ENCODE peak calls at places on chromosomes 2 and 18, in ten cellular contexts. O is heart left ventricle; A is MM.1S; H is cardiac muscle cell; L is CD4-positive, alpha-beta memory T cell; R is CD4-positive, CD25-positive, alpha-beta regulatory T cell; T is body of pancreas; K is fibroblast of lung; D is right lobe of liver; J is CD4-positive, alpha-beta T cell. Y is an unnamed sample.

GRCh38 chr2:126886906-126887280 is 11.8 kb upstream of the TEX51 start:
- DNase-seq in H (no peak), T (no peak), L (no peak), A (no peak), K (no peak), O (no peak), J (no peak), R (no peak), D (no peak), Y (no peak)

GRCh38 chr2:191151315-191151698 is 513 bp upstream of the STAT4 start:
- DNase-seq in O (peak; percentile 52), H (no peak), T (no peak), A (no peak), K (no peak), L (no peak), R (no peak), J (no peak), D (no peak), Y (no peak)

GRCh38 chr2:45860136-45861106 is 208.9 kb downstream of the PRKCE start:
- DNase-seq in R (no peak), D (no peak), T (peak; percentile 55), L (peak; percentile 10), O (peak; percentile 64), A (no peak), H (peak; percentile 68), J (no peak), K (peak; percentile 52), Y (no peak)

GRCh38 chr2:167862787-167863186 is 384.6 kb downstream of the STK39 start:
- DNase-seq in H (no peak), R (no peak), T (no peak), K (peak; percentile 64), O (no peak), D (no peak), L (no peak), A (no peak), J (no peak), Y (no peak)

GRCh38 chr18:76847926-76848325 is 25.6 kb downstream of the ZNF236 start:
- DNase-seq in T (no peak), R (no peak), O (no peak), A (no peak), H (no peak), J (no peak), D (no peak), L (no peak), K (no peak), Y (no peak)

GRCh38 chr2:60998628-60999545 is 18.6 kb upstream of the PEX13 start:
- DNase-seq in J (no peak), O (no peak), R (peak; percentile 64), K (peak; percentile 31), T (no peak), A (peak; percentile 71), H (peak; percentile 60), L (peak; percentile 57), D (no peak), Y (no peak)

GRCh38 chr2:64857581-64858471 is 131.4 kb upstream of the SLC1A4 start:
- DNase-seq in H (peak; percentile 58), K (peak; percentile 85), L (no peak), R (no peak), A (no peak), D (no peak), O (peak; percentile 80), J (no peak), T (peak; percentile 43), Y (no peak)

GRCh38 chr2:128668946-128669345 is 350.3 kb upstream of the HS6ST1 start:
- DNase-seq in J (no peak), A (no peak), T (no peak), K (no peak), R (no peak), H (no peak), O (no peak), D (no peak), L (no peak), Y (no peak)

GRCh38 chr2:185456517-185456916 is 282.1 kb upstream of the FSIP2 start:
- DNase-seq in D (no peak), R (no peak), H (no peak), J (no peak), O (no peak), A (no peak), T (no peak), L (no peak), K (peak; percentile 96), Y (no peak)

GRCh38 chr2:151611351-151611750 is 122.9 kb downstream of the NEB start:
- DNase-seq in H (no peak), L (no peak), K (no peak), R (no peak), D (no peak), A (no peak), O (no peak), J (no peak), T (no peak), Y (no peak)

GRCh38 chr2:42768706-42769256 is 4.8 kb upstream of the OXER1 start:
- DNase-seq in J (no peak), T (no peak), K (no peak), O (no peak), D (no peak), A (no peak), R (no peak), H (no peak), L (no peak), Y (no peak)

GRCh38 chr18:680392-680791 is 22.9 kb downstream of the TYMS start:
- DNase-seq in K (no peak), T (no peak), R (no peak), A (no peak), H (no peak), D (no peak), O (no peak), L (no peak), J (no peak), Y (no peak)

GRCh38 chr18:75205760-75206109 is 3.2 kb downstream of the PTGR3 start:
- DNase-seq in T (no peak), J (no peak), L (no peak), R (no peak), K (no peak), A (no peak), O (no peak), H (no peak), D (no peak), Y (no peak)

GRCh38 chr18:31942301-31942998 is 478 bp downstream of the TRAPPC8 start:
- DNase-seq in A (peak; percentile 40), L (peak; percentile 22), D (peak; percentile 56), T (peak; percentile 19), H (no peak), K (peak; percentile 70), R (no peak), J (no peak), O (peak; percentile 65), Y (no peak)

GRCh38 chr2:173077506-173078177 is 2.0 kb downstream of the MAP3K20 start:
- DNase-seq in R (no peak), D (no peak), K (peak; percentile 44), H (peak; percentile 22), L (no peak), T (no peak), A (no peak), O (no peak), J (no peak), Y (no peak)

GRCh38 chr2:70984576-70985282 is 6.3 kb downstream of the ANKRD53 start:
- DNase-seq in A (peak; percentile 68), H (peak; percentile 72), K (peak; percentile 28), T (peak; percentile 62), R (peak; percentile 81), J (peak; percentile 71), O (peak; percentile 83), L (peak; percentile 77), D (peak; percentile 67), Y (peak; percentile 76)

GRCh38 chr2:121778736-121779487 is 23.5 kb downstream of the TSN start:
- DNase-seq in H (no peak), A (no peak), D (no peak), J (no peak), L (no peak), R (no peak), T (no peak), K (peak; percentile 31), O (no peak), Y (no peak)

GRCh38 chr2:177748360-177748759 is 324.2 kb downstream of the PDE11A start:
- DNase-seq in A (no peak), H (no peak), O (no peak), T (no peak), K (no peak), L (no peak), R (no peak), D (no peak), J (no peak), Y (no peak)

GRCh38 chr2:224083631-224084030 is 44.5 kb upstream of the SERPINE2 start:
- DNase-seq in O (no peak), D (no peak), A (no peak), R (no peak), J (no peak), L (no peak), K (no peak), T (no peak), H (no peak), Y (no peak)

GRCh38 chr2:109176489-109176888 is 47.5 kb downstream of the SH3RF3 start:
- DNase-seq in D (no peak), H (no peak), O (no peak), A (no peak), K (no peak), J (no peak), L (no peak), R (no peak), T (no peak), Y (no peak)
- H3K9me3 ChIP-seq in D (no peaks in the 10 kb centered on the region), H (no peaks in the 10 kb centered on the region), O (peaks cover 8% of the 10 kb centered on the region), A (no peaks in the 10 kb centered on the region), K (no peaks in the 10 kb centered on the region), J (peaks cover 14% of the 10 kb centered on the region), L (no peaks in the 10 kb centered on the region), R (peaks cover 17% of the 10 kb centered on the region), T (no peaks in the 10 kb centered on the region), Y (peaks cover 5% of the 10 kb centered on the region)

DNA sequence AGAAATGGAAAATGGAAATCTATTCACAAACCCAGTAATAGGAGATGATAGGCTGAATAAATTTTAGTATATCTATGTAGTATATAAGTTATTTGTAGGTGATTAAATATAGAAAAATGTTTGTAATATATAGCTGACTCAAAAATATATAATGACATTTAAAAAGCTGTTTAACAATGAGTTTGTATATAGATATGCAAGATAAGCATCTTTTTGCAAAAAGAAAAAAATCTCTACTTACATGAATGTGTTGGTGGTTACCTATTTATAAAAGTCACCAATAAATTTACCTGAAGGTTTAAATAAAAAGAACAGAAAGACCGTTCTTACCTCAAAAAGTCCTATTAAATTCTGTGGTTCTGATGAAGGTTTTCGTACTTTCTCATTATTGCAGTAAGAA is 71.3 kb downstream of the LRPPRC start:
- DNase-seq in A (no peak), R (no peak), J (no peak), H (no peak), T (no peak), O (no peak), L (no peak), K (no peak), D (no peak), Y (no peak)
- H3K9me3 ChIP-seq in A (no peaks in the 10 kb centered on the region), R (no peaks in the 10 kb centered on the region), J (no peaks in the 10 kb centered on the region), H (no peaks in the 10 kb centered on the region), T (no peaks in the 10 kb centered on the region), O (no peaks in the 10 kb centered on the region), L (no peaks in the 10 kb centered on the region), K (no peaks in the 10 kb centered on the region), D (no peaks in the 10 kb centered on the region), Y (no peaks in the 10 kb centered on the region)

GRCh38 chr2:98494699-98495098 is 50.0 kb downstream of the INPP4A start:
- DNase-seq in J (no peak), T (no peak), K (no peak), D (no peak), R (no peak), O (no peak), H (no peak), A (no peak), L (no peak), Y (no peak)
- H3K9me3 ChIP-seq in J (peaks cover 12% of the 10 kb centered on the region), T (no peaks in the 10 kb centered on the region), K (no peaks in the 10 kb centered on the region), D (no peaks in the 10 kb centered on the region), R (peaks cover 27% of the 10 kb centered on the region), O (no peaks in the 10 kb centered on the region), H (no peaks in the 10 kb centered on the region), A (no peaks in the 10 kb centered on the region), L (no peaks in the 10 kb centered on the region), Y (no peaks in the 10 kb centered on the region)

GRCh38 chr18:73597832-73598615 is 549.6 kb downstream of the FBXO15 start:
- DNase-seq in L (no peak), A (no peak), K (no peak), T (no peak), H (no peak), R (no peak), O (no peak), D (no peak), J (no peak), Y (no peak)
- H3K9me3 ChIP-seq in L (no peaks in the 10 kb centered on the region), A (no peaks in the 10 kb centered on the region), K (no peaks in the 10 kb centered on the region), T (no peaks in the 10 kb centered on the region), H (no peaks in the 10 kb centered on the region), R (no peaks in the 10 kb centered on the region), O (no peaks in the 10 kb centered on the region), D (no peaks in the 10 kb centered on the region), J (no peaks in the 10 kb centered on the region), Y (no peaks in the 10 kb centered on the region)

Y was measured in T-helper 17 cell.